ENCODE peak calls at places on chromosomes 3 and 15, in eight cellular contexts. R is EL; G is NCI-H1092; D is CMK; W is activated gamma-delta T cell; M is CD8-positive, alpha-beta T cell; Q is Right ventricle myocardium superior; U is Ammon's horn. L is an unnamed sample.

GRCh38 chr3:107861904-107862303 is 228.9 kb downstream of the CD47 start:
- DNase-seq in R (no peak), G (no peak), D (no peak), W (no peak), M (no peak), Q (no peak), U (no peak), L (no peak)

GRCh38 chr15:43241100-43241499 is 20.3 kb upstream of the EPB42 start:
- DNase-seq in R (no peak), G (no peak), D (no peak), W (no peak), M (no peak), Q (no peak), U (peak; percentile 45), L (no peak)

GRCh38 chr3:178345944-178346343 is 190.3 kb upstream of the KCNMB2 start:
- DNase-seq in R (no peak), G (no peak), D (no peak), W (no peak), M (no peak), Q (no peak), U (no peak), L (no peak)

GRCh38 chr15:55628369-55628730 is 40.2 kb upstream of the PYGO1 start:
- DNase-seq in R (no peak), G (no peak), D (no peak), W (no peak), M (no peak), Q (no peak), U (no peak), L (no peak)

GRCh38 chr3:4720316-4721075 is 227.3 kb downstream of the ITPR1 start:
- DNase-seq in R (peak; percentile 58), G (no peak), D (no peak), W (no peak), M (no peak), Q (peak; percentile 68), U (peak; percentile 79), L (no peak)

GRCh38 chr3:86774082-86774691 is 216.8 kb downstream of the VGLL3 start:
- DNase-seq in R (peak; percentile 54), G (peak; percentile 9), D (no peak), W (no peak), M (no peak), Q (no peak), U (peak; percentile 50), L (no peak)

GRCh38 chr15:73928241-73928579 is 1.9 kb downstream of the LOXL1 start:
- DNase-seq in R (peak; percentile 49), G (no peak), D (no peak), W (no peak), M (no peak), Q (peak; percentile 32), U (no peak), L (no peak)

GRCh38 chr3:125055913-125056705 is at the start of gene HEG1:
- DNase-seq in R (peak; percentile 90), G (no peak), D (no peak), W (peak; percentile 74), M (peak; percentile 81), Q (peak; percentile 96), U (peak; percentile 77), L (peak; percentile 66)

GRCh38 chr3:42501681-42502428 is 588 bp upstream of the VIPR1 start:
- DNase-seq in R (peak; percentile 43), G (peak; percentile 1), D (no peak), W (peak; percentile 33), M (peak; percentile 61), Q (peak; percentile 76), U (peak; percentile 73), L (peak; percentile 63)

GRCh38 chr3:13621381-13622221 is 72.7 kb downstream of the FBLN2 start:
- DNase-seq in R (no peak), G (no peak), D (no peak), W (peak; percentile 33), M (peak; percentile 65), Q (no peak), U (no peak), L (no peak)

GRCh38 chr15:80599359-80599758 is 95.8 kb upstream of the ABHD17C start:
- DNase-seq in R (peak; percentile 81), G (no peak), D (no peak), W (no peak), M (no peak), Q (no peak), U (no peak), L (no peak)

GRCh38 chr3:12015627-12016026 is 11.4 kb downstream of the SYN2 start:
- DNase-seq in R (no peak), G (no peak), D (no peak), W (no peak), M (no peak), Q (no peak), U (no peak), L (no peak)

GRCh38 chr3:60182697-60183096 is 1068.6 kb downstream of the FHIT start:
- DNase-seq in R (no peak), G (no peak), D (no peak), W (no peak), M (no peak), Q (no peak), U (no peak), L (no peak)

GRCh38 chr3:25424238-25425013 is 3.6 kb upstream of the RARB start:
- DNase-seq in R (peak; percentile 36), G (no peak), D (no peak), W (no peak), M (no peak), Q (no peak), U (no peak), L (no peak)

GRCh38 chr3:135231646-135232625 is 436.9 kb downstream of the EPHB1 start:
- DNase-seq in R (no peak), G (no peak), D (no peak), W (no peak), M (no peak), Q (no peak), U (no peak), L (no peak)

GRCh38 chr15:35603298-35603697 is 57.3 kb upstream of the DPH6 start:
- DNase-seq in R (peak; percentile 23), G (no peak), D (no peak), W (no peak), M (no peak), Q (no peak), U (no peak), L (no peak)

GRCh38 chr15:62241135-62241770 is 76.2 kb upstream of the C2CD4B start:
- DNase-seq in R (peak; percentile 18), G (no peak), D (no peak), W (no peak), M (no peak), Q (no peak), U (no peak), L (no peak)

GRCh38 chr15:68310811-68311463 is 33.4 kb downstream of the FEM1B start:
- DNase-seq in R (no peak), G (no peak), D (no peak), W (no peak), M (no peak), Q (no peak), U (no peak), L (no peak)

GRCh38 chr3:71579934-71580318 is 3.6 kb downstream of the FOXP1 start:
- DNase-seq in R (peak; percentile 56), G (no peak), D (no peak), W (no peak), M (no peak), Q (no peak), U (no peak), L (no peak)

GRCh38 chr15:71115567-71116351 is 488 bp downstream of the THSD4 start:
- DNase-seq in R (peak; percentile 65), G (no peak), D (no peak), W (no peak), M (no peak), Q (peak; percentile 68), U (no peak), L (no peak)

GRCh38 chr15:92820233-92821021 is 79.7 kb upstream of the CHD2 start:
- DNase-seq in R (peak; percentile 90), G (peak; percentile 85), D (no peak), W (peak; percentile 66), M (peak; percentile 85), Q (peak; percentile 94), U (peak; percentile 95), L (peak; percentile 78)

GRCh38 chr3:30495172-30496124 is 111.0 kb upstream of the TGFBR2 start:
- DNase-seq in R (no peak), G (no peak), D (no peak), W (no peak), M (no peak), Q (no peak), U (no peak), L (no peak)

GRCh38 chr15:33086500-33087141 is 107.9 kb downstream of the FMN1 start:
- DNase-seq in R (peak; percentile 67), G (no peak), D (peak; percentile 9), W (no peak), M (peak; percentile 13), Q (no peak), U (peak; percentile 71), L (no peak)

GRCh38 chr15:37824717-37825382 is 109.6 kb upstream of the TMCO5A start:
- DNase-seq in R (peak; percentile 94), G (no peak), D (no peak), W (no peak), M (no peak), Q (no peak), U (no peak), L (no peak)

GRCh38 chr15:68781766-68782588 is 38.7 kb downstream of the ANP32A start:
- DNase-seq in R (no peak), G (no peak), D (peak; percentile 54), W (peak; percentile 12), M (peak; percentile 28), Q (peak; percentile 83), U (peak; percentile 53), L (no peak)

GRCh38 chr15:78374436-78375393 is 34.6 kb downstream of the CRABP1 start:
- DNase-seq in R (no peak), G (no peak), D (no peak), W (no peak), M (no peak), Q (no peak), U (no peak), L (no peak)

GRCh38 chr3:65894679-65895078 is 144.0 kb downstream of the MAGI1 start:
- DNase-seq in R (peak; percentile 48), G (no peak), D (no peak), W (no peak), M (no peak), Q (no peak), U (no peak), L (no peak)

GRCh38 chr3:119236756-119237155 is 3.9 kb downstream of the B4GALT4 start:
- DNase-seq in R (no peak), G (no peak), D (peak; percentile 24), W (no peak), M (no peak), Q (peak; percentile 62), U (no peak), L (no peak)

GRCh38 chr15:76337739-76338554 is 1.4 kb downstream of the ISL2 start:
- DNase-seq in R (peak; percentile 41), G (no peak), D (no peak), W (no peak), M (peak; percentile 20), Q (no peak), U (no peak), L (no peak)

GRCh38 chr3:155853214-155854146 is 747 bp downstream of the SLC33A1 start:
- DNase-seq in R (peak; percentile 18), G (no peak), D (no peak), W (no peak), M (peak; percentile 17), Q (peak; percentile 67), U (no peak), L (no peak)

GRCh38 chr3:48463703-48464102 is 17.2 kb downstream of the ATRIP start:
- DNase-seq in R (no peak), G (no peak), D (no peak), W (no peak), M (no peak), Q (no peak), U (no peak), L (no peak)

GRCh38 chr3:61788623-61789507 is 227.5 kb downstream of the PTPRG start:
- DNase-seq in R (no peak), G (no peak), D (no peak), W (no peak), M (no peak), Q (no peak), U (no peak), L (no peak)

GRCh38 chr3:79558943-79559342 is 208.9 kb downstream of the ROBO1 start:
- DNase-seq in R (no peak), G (no peak), D (no peak), W (no peak), M (no peak), Q (no peak), U (no peak), L (no peak)

GRCh38 chr3:10753964-10754363 is 62.1 kb upstream of the SLC6A11 start:
- DNase-seq in R (peak; percentile 26), G (no peak), D (no peak), W (no peak), M (peak; percentile 30), Q (peak; percentile 64), U (no peak), L (no peak)